ENCODE peak calls at places on chromosomes 16 and 17, in eight cellular contexts. G is tibial nerve, J is thoracic aorta, A is B cell, B is colonic mucosa, H is prostate gland, N is left ventricle myocardium inferior, Q is cardiac fibroblast. L is an unnamed sample.

GRCh38 chr16:11250091-11250785 is 5.8 kb downstream of the SOCS1 start:
- DNase-seq in G (no peak), J (no peak), A (no peak), B (no peak), H (no peak), N (no peak), Q (peak), L (no peak)

GRCh38 chr17:57892820-57893595 is 43.2 kb upstream of the MRPS23 start:
- DNase-seq in G (peak), J (peak), A (no peak), B (peak), H (peak), N (peak), Q (peak), L (peak)

GRCh38 chr17:31731119-31731518 is 127.9 kb downstream of the COPRS start:
- DNase-seq in G (no peak), J (no peak), A (no peak), B (no peak), H (no peak), N (no peak), Q (no peak), L (no peak)

GRCh38 chr16:15689290-15689689 is 39.2 kb downstream of the NDE1 start:
- DNase-seq in G (no peak), J (no peak), A (no peak), B (no peak), H (no peak), N (no peak), Q (no peak), L (no peak)

GRCh38 chr17:51793686-51794085 is 364.8 kb downstream of the CA10 start:
- DNase-seq in G (no peak), J (no peak), A (no peak), B (no peak), H (no peak), N (no peak), Q (no peak), L (no peak)

GRCh38 chr16:14057878-14058382 is 13.2 kb upstream of the MRTFB start:
- DNase-seq in G (no peak), J (peak), A (no peak), B (no peak), H (no peak), N (no peak), Q (peak), L (no peak)

GRCh38 chr16:28534542-28535373 is 4.0 kb downstream of the NUPR1 start:
- DNase-seq in G (peak), J (peak), A (no peak), B (peak), H (no peak), N (peak), Q (peak), L (no peak)

GRCh38 chr16:50299508-50300105 is 33.3 kb downstream of the ADCY7 start:
- DNase-seq in G (no peak), J (no peak), A (no peak), B (no peak), H (no peak), N (no peak), Q (no peak), L (no peak)

GRCh38 chr16:73054732-73055481 is 7.0 kb upstream of the ZFHX3 start:
- DNase-seq in G (no peak), J (no peak), A (no peak), B (no peak), H (no peak), N (no peak), Q (peak), L (no peak)

GRCh38 chr17:37818689-37819088 is 73.8 kb upstream of the HNF1B start:
- DNase-seq in G (no peak), J (no peak), A (no peak), B (peak), H (peak), N (no peak), Q (no peak), L (no peak)
- TF ChIP-seq CTCF in G (no peak), J (no peak), A (no peak), B (no peak), H (no peak), N (no peak), Q (no peak), L (no peak)

GRCh38 chr16:53771655-53772497 is 67.9 kb downstream of the FTO start:
- DNase-seq in G (no peak), J (no peak), A (no peak), B (no peak), H (no peak), N (no peak), Q (peak), L (no peak)

GRCh38 chr16:53775106-53775820 is 71.3 kb downstream of the FTO start:
- DNase-seq in G (no peak), J (no peak), A (no peak), B (no peak), H (no peak), N (no peak), Q (no peak), L (no peak)

GRCh38 chr16:53775821-53776431 is 72.0 kb downstream of the FTO start:
- DNase-seq in G (peak), J (peak), A (no peak), B (peak), H (peak), N (peak), Q (peak), L (no peak)

GRCh38 chr16:53773881-53774280 is 69.9 kb downstream of the FTO start:
- DNase-seq in G (no peak), J (no peak), A (no peak), B (no peak), H (no peak), N (no peak), Q (no peak), L (no peak)

GRCh38 chr16:53773150-53773846 is 69.3 kb downstream of the FTO start:
- DNase-seq in G (peak), J (no peak), A (no peak), B (peak), H (peak), N (no peak), Q (peak), L (no peak)
- TF ChIP-seq CTCF in G (peak), J (peak), A (peak), B (peak), H (peak), N (peak), Q (peak), L (no peak)

GRCh38 chr17:61397086-61397842 is 2.4 kb upstream of the TBX2 start:
- DNase-seq in G (no peak), J (no peak), A (no peak), B (no peak), H (no peak), N (no peak), Q (peak), L (peak)
- TF ChIP-seq CTCF in G (no peak), J (no peak), A (no peak), B (no peak), H (no peak), N (no peak), Q (peak), L (no peak)

GRCh38 chr16:84065536-84066132 is 23.0 kb upstream of the SLC38A8 start:
- DNase-seq in G (peak), J (no peak), A (no peak), B (peak), H (peak), N (no peak), Q (peak), L (peak)
- TF ChIP-seq CTCF in G (peak), J (peak), A (peak), B (peak), H (peak), N (peak), Q (peak), L (peak)

DNA sequence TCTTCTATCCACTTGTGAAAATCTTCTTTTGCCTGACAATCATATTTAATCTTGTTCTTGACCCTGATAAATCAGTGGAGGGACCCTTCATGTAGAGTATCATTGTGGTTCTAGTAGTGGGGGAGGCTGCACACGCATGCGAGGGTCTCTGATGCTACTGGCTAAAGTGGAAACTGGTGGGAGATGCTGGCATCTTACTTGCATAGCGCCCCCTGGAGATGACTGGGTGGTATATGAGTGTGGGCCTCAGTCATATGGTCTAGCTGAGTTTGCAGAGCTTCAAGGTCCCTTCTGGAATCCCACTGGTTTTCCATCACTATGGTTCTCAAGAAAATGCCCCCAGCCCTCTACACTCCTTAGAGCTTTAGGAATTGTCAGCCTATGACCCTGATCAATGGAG is 236.4 kb upstream of the AXIN2 start:
- DNase-seq in G (no peak), J (no peak), A (no peak), B (no peak), H (no peak), N (no peak), Q (no peak), L (no peak)
- TF ChIP-seq CTCF in G (no peak), J (no peak), A (no peak), B (peak), H (no peak), N (peak), Q (peak), L (peak)

DNA sequence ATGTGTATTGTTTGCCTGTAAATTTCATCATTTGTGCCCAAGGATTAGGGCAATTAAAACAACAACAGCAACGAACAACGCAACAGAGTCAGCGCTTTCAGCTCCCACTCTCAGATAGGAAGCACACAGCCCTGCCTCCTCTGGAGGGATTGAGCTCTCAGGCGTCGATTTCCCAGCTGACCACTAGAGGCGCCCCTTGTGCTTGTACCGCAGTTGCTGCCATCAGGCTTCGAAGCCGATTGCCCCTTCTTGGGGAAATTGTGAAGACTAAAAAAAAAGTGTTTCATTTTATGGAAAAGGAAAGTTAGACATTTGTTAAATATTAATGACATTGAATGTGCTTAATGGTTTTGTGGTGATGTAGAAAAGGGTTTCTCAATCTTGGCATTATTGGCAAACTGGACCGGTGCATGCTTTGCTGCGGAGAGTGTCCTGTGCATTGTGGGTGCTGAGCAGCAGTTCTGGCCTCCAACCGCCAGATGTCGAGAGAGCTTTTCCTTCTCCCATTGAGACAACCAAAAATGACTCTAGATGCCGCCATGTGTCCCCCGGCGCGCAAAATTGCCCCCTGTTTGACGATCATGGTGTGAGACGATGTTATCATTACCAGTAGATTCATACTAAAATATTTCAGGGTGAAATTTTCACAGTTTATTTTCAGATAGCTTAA is 650.4 kb upstream of the RBFOX1 start:
- DNase-seq in G (peak), J (no peak), A (no peak), B (peak), H (no peak), N (no peak), Q (no peak), L (peak)
- TF ChIP-seq CTCF in G (peak), J (no peak), A (peak), B (peak), H (peak), N (peak), Q (peak), L (peak)

DNA sequence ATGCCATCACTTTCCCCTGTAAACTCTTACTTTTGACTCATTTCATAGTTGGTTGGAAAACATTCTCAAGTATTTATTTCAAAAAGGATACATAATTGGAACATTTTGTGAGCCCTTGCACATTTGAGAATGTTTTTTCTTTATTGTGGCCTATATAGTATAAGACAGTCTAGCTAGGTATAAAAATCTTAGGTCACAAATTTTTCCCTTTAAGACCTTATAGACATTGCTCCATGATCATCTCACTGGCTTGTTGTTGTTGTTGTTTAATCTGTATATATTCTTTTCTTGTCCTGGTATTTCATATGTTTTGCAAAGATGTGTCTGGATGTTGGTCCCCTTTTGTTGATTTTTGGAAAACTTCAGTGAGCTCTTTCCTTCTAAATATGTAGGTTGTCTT is 194.2 kb downstream of the NTN1 start:
- DNase-seq in G (no peak), J (no peak), A (no peak), B (no peak), H (no peak), N (no peak), Q (no peak), L (no peak)
- TF ChIP-seq CTCF in G (no peak), J (no peak), A (no peak), B (no peak), H (no peak), N (no peak), Q (no peak), L (no peak)

GRCh38 chr16:85552980-85553435 is 60.1 kb upstream of the GSE1 start:
- DNase-seq in G (no peak), J (no peak), A (no peak), B (no peak), H (no peak), N (no peak), Q (no peak), L (peak)
- TF ChIP-seq CTCF in G (no peak), J (no peak), A (no peak), B (no peak), H (no peak), N (no peak), Q (no peak), L (no peak)

GRCh38 chr17:73958453-73958852 is 245.0 kb upstream of the RPL38 start:
- DNase-seq in G (no peak), J (no peak), A (no peak), B (no peak), H (no peak), N (no peak), Q (no peak), L (no peak)
- TF ChIP-seq CTCF in G (no peak), J (no peak), A (no peak), B (no peak), H (no peak), N (no peak), Q (no peak), L (no peak)

DNA sequence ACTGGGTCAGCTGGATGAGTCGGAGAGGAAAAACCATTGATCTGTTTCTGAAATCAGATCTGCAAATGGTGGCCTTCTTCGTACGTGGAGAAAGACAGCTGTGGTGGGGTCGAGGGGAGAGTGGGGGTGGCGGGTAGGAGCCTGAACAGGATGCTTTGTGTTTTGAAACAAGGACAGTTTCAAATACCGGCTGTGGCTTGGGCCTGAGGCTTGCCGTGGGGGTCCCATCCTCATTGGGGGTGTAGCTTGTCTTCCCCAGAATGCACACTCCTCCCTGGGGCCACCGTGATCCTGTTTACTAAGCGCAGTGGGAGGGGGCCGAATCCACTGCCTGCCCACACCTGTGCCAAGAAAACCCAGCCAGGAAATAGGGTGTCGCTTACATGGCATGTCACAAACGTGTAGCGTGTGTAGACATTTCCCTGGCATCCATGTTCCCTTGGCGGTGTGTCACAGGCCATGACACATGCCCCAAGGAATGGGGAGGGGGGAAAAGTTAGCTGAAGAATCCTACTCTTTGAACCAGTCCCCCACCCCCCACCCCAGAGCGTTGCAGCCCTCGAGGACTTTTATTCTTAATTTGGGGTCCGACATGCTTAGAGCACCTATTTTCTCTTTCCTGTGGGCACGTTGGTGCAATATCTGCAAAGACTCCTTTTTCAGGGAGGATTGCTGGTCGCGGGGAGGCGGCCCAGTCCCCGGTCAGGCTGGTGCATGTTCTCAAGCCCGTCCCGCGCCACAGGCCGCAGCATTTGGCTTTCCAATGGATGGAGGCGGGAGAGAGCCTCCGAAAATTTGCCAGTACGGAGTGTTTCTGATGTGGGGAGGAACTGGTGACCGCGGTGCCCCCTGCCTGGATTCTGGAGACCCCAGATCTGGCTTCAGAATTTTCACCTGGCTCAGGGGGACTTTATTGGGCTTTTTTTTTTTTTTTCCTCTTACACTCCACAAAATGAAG is 2.0 kb downstream of the CMIP start:
- DNase-seq in G (no peak), J (no peak), A (no peak), B (peak), H (peak), N (no peak), Q (no peak), L (no peak)
- TF ChIP-seq CTCF in G (no peak), J (no peak), A (no peak), B (no peak), H (no peak), N (no peak), Q (no peak), L (no peak)